ENCODE peak calls at places on chromosome 15, in nine cellular contexts. S is ELR, T is IMR-90, K is iPS-NIHi11, Y is progenitor cell of endocrine pancreas, L is fibroblast of mammary gland, Q is NCI-H69, O is NCI-H2081, B is T follicular helper cell. M is an unnamed sample.

GRCh38 chr15:51377038-51377761 is 35.7 kb downstream of the GLDN start:
- DNase-seq in Y (no peak), K (no peak), L (peak; percentile 89), Q (no peak), S (peak; percentile 91), O (no peak), T (peak; percentile 93), B (no peak), M (no peak)

GRCh38 chr15:88262064-88262463 is 5.5 kb upstream of the NTRK3 start:
- DNase-seq in S (peak; percentile 21), B (no peak), Y (no peak), K (no peak), T (no peak), L (no peak), Q (no peak), O (no peak), M (no peak)

GRCh38 chr15:78102211-78102610 is 9.8 kb downstream of the SH2D7 start:
- DNase-seq in S (no peak), Q (no peak), K (no peak), O (no peak), L (no peak), Y (no peak), T (no peak), B (no peak), M (no peak)

GRCh38 chr15:40463886-40464545 is 6.8 kb upstream of the CHST14 start:
- DNase-seq in B (no peak), L (no peak), T (no peak), Q (no peak), K (no peak), Y (no peak), O (no peak), S (no peak), M (no peak)

GRCh38 chr15:85289677-85290365 is 90.6 kb upstream of the AKAP13 start:
- DNase-seq in Q (peak; percentile 77), B (no peak), S (peak; percentile 66), O (peak; percentile 48), Y (no peak), K (peak; percentile 81), L (peak; percentile 54), T (peak; percentile 31), M (no peak)

GRCh38 chr15:34973512-34973911 is 4.0 kb upstream of the AQR start:
- DNase-seq in S (no peak), Y (no peak), T (no peak), B (no peak), Q (no peak), O (no peak), K (no peak), L (no peak), M (no peak)

GRCh38 chr15:67105065-67105951 is 39.9 kb downstream of the SMAD3 start:
- DNase-seq in T (peak; percentile 99), O (no peak), B (no peak), S (peak; percentile 99), Q (no peak), Y (no peak), K (peak; percentile 53), L (peak; percentile 97), M (no peak)

GRCh38 chr15:76340802-76341365 is 4.3 kb downstream of the ISL2 start:
- DNase-seq in K (no peak), T (no peak), Y (peak; percentile 34), L (no peak), O (no peak), B (no peak), S (peak; percentile 15), Q (peak; percentile 91), M (no peak)

GRCh38 chr15:42558739-42559138 is 10.1 kb downstream of the HAUS2 start:
- DNase-seq in Y (no peak), K (no peak), Q (no peak), T (no peak), L (no peak), B (no peak), O (no peak), S (no peak), M (no peak)